ENCODE peak calls at places on chromosome 16, in nine cellular contexts. B is hepatocyte; D is CD8-positive, alpha-beta T cell; W is sigmoid colon; F is stomach; A is mucosa of descending colon; Z is fibroblast of lung; Q is cardiac muscle cell; G is Caco-2. H is an unnamed sample. For H3K4me1 and H3K36me3, the result is how much of the 10 kb centered on the place peaks cover.

GRCh38 chr16:69267633-69268032 is 43.5 kb upstream of the VPS4A start:
- DNase-seq in F (no peak), B (no peak), Z (no peak), D (no peak), W (no peak), G (no peak), Q (no peak), A (no peak), H (no peak)

GRCh38 chr16:27112093-27112811 is 45.5 kb downstream of the C16orf82 start:
- DNase-seq in D (no peak), G (no peak), F (no peak), B (no peak), Z (no peak), W (no peak), Q (no peak), A (no peak), H (no peak)

GRCh38 chr16:11534262-11534661 is 52.5 kb downstream of the LITAF start:
- DNase-seq in G (no peak), W (no peak), Z (peak), A (no peak), F (no peak), Q (peak), B (no peak), D (no peak), H (peak)

GRCh38 chr16:11985250-11985649 is 8.7 kb downstream of the SNX29 start:
- DNase-seq in B (no peak), D (no peak), W (no peak), F (no peak), Q (no peak), G (no peak), Z (no peak), A (no peak), H (no peak)

GRCh38 chr16:23847938-23848337 is 12.2 kb downstream of the PRKCB start:
- DNase-seq in B (no peak), A (no peak), F (no peak), Z (no peak), Q (no peak), W (no peak), G (no peak), D (peak), H (no peak)

GRCh38 chr16:76768316-76768715 is 422.7 kb upstream of the MON1B start:
- DNase-seq in D (no peak), A (no peak), F (no peak), Z (no peak), G (no peak), B (no peak), Q (no peak), W (no peak), H (no peak)

GRCh38 chr16:11049396-11050059 is 105.2 kb downstream of the CLEC16A start:
- DNase-seq in Z (no peak), A (no peak), G (peak), Q (no peak), F (no peak), B (no peak), D (no peak), W (peak), H (no peak)

GRCh38 chr16:12602811-12603698 is 200.6 kb downstream of the CPPED1 start:
- DNase-seq in G (no peak), Z (no peak), F (no peak), W (peak), D (no peak), Q (no peak), A (no peak), B (no peak), H (no peak)

GRCh38 chr16:52069866-52070265 is 477.1 kb downstream of the TOX3 start:
- DNase-seq in Q (peak), B (peak), Z (peak), D (no peak), A (no peak), F (no peak), G (peak), W (no peak), H (no peak)

GRCh38 chr16:29877266-29877961 is 14.4 kb upstream of the CDIPT start:
- DNase-seq in D (no peak), B (peak), A (no peak), Q (peak), G (peak), Z (peak), W (no peak), F (no peak), H (no peak)

GRCh38 chr16:75620326-75621169 is 2.5 kb downstream of the ADAT1 start:
- DNase-seq in A (no peak), G (no peak), B (no peak), W (no peak), Q (no peak), D (peak), Z (no peak), F (peak), H (no peak)

GRCh38 chr16:3042376-3042775 is 4.0 kb upstream of the MMP25 start:
- DNase-seq in B (no peak), A (no peak), Z (no peak), Q (no peak), W (no peak), G (no peak), F (no peak), D (no peak), H (no peak)

GRCh38 chr16:77297996-77298637 is 98.9 kb downstream of the SYCE1L start:
- DNase-seq in Z (peak), Q (peak), W (no peak), G (no peak), D (no peak), B (no peak), F (no peak), A (no peak), H (no peak)

GRCh38 chr16:81349608-81350305 is 35.0 kb downstream of the GAN start:
- DNase-seq in D (no peak), A (no peak), G (no peak), F (no peak), Q (no peak), W (no peak), Z (peak), B (no peak), H (no peak)

GRCh38 chr16:79390481-79391051 is 210.0 kb downstream of the MAF start:
- DNase-seq in G (no peak), W (no peak), Z (no peak), B (no peak), F (no peak), D (no peak), Q (no peak), A (no peak), H (no peak)

GRCh38 chr16:24852281-24852721 is 6.5 kb downstream of the SLC5A11 start:
- DNase-seq in B (no peak), G (no peak), W (peak), F (no peak), A (no peak), D (no peak), Z (peak), Q (peak), H (no peak)

GRCh38 chr16:81464279-81464678 is 19.7 kb downstream of the CMIP start:
- DNase-seq in A (no peak), G (no peak), B (no peak), D (no peak), W (no peak), F (no peak), Q (no peak), Z (no peak), H (no peak)

GRCh38 chr16:14682121-14682520 is 12.0 kb downstream of the PLA2G10 start:
- DNase-seq in Q (no peak), W (no peak), A (no peak), D (no peak), B (no peak), Z (no peak), G (no peak), F (no peak), H (no peak)

GRCh38 chr16:64297863-64298579 is 823.8 kb downstream of the CDH11 start:
- DNase-seq in Z (no peak), W (no peak), Q (no peak), A (no peak), D (no peak), G (no peak), F (no peak), B (no peak), H (no peak)

GRCh38 chr16:53172517-53172916 is 117.7 kb downstream of the CHD9 start:
- DNase-seq in G (no peak), F (no peak), A (no peak), B (no peak), Q (no peak), W (no peak), D (no peak), Z (no peak), H (no peak)

GRCh38 chr16:13402601-13403000 is 501.2 kb downstream of the SHISA9 start:
- DNase-seq in A (no peak), F (no peak), Q (no peak), W (no peak), Z (peak), B (no peak), D (no peak), G (no peak), H (no peak)

GRCh38 chr16:85352221-85352620 is 239.9 kb upstream of the CIBAR2 start:
- DNase-seq in Z (no peak), G (no peak), D (no peak), W (no peak), A (no peak), Q (no peak), B (no peak), F (no peak), H (no peak)

GRCh38 chr16:6343157-6343556 is 989.5 kb upstream of the RBFOX1 start:
- DNase-seq in W (no peak), Q (no peak), B (no peak), Z (no peak), F (no peak), G (no peak), D (no peak), A (no peak), H (no peak)

GRCh38 chr16:48117217-48118105 is 38.3 kb downstream of the ABCC12 start:
- DNase-seq in W (no peak), D (peak), Q (peak), A (peak), Z (no peak), G (peak), B (peak), F (no peak), H (no peak)

GRCh38 chr16:89621698-89622409 is 8.4 kb downstream of the DPEP1 start:
- DNase-seq in Z (no peak), A (no peak), W (no peak), F (no peak), D (no peak), G (no peak), B (no peak), Q (no peak), H (no peak)

GRCh38 chr16:27721548-27722265 is 171.8 kb downstream of the KATNIP start:
- DNase-seq in G (no peak), A (peak), F (peak), Q (peak), D (no peak), B (peak), Z (peak), W (peak), H (no peak)

GRCh38 chr16:89727406-89728120 is 6.2 kb downstream of the ZNF276 start:
- DNase-seq in D (no peak), Q (no peak), F (no peak), A (no peak), Z (no peak), W (no peak), G (no peak), B (no peak), H (no peak)

GRCh38 chr16:89563639-89564392 is 3.3 kb downstream of the RPL13 start:
- DNase-seq in Q (no peak), B (no peak), G (no peak), A (no peak), F (no peak), Z (no peak), W (no peak), D (no peak), H (no peak)

DNA sequence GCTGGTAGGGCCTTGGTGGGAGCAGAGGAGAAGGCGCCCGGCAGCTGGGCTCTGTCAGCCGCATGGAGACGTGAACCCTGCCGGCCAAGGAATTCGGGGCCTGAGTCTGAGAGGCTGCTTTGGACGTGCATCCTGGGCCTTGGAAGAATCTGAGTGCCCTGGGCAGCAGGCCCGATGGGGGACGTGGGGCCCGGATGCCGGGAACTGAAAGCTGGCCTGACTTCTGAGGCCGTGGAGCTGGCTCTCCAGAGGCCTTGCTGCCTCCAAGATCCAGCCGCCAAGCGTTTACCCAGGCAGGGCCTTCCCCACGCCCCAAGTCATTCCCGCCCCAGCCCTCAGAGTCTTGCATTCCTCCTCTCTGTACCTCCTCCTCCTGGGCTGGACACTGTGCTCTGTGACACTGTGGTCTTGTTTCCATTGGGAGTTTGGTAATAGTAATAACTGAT is 37.2 kb downstream of the NKD1 start:
- DNase-seq in B (peak), A (peak), G (peak), W (peak), Q (peak), F (peak), Z (peak), D (no peak), H (peak)
- H3K4me1 ChIP-seq in B (under half), A (under half), G (under half), W (under half), Q (under half), F (half or more), Z (under half), D (under half), H (under half)

GRCh38 chr16:22317001-22317530 is 19.9 kb downstream of the POLR3E start:
- DNase-seq in Q (no peak), A (no peak), G (no peak), W (no peak), B (no peak), Z (no peak), F (no peak), D (peak), H (peak)

GRCh38 chr16:22317625-22318024 is 20.4 kb downstream of the POLR3E start:
- DNase-seq in G (no peak), A (no peak), D (no peak), F (no peak), B (no peak), Z (no peak), W (no peak), Q (no peak), H (no peak)

GRCh38 chr16:22314661-22315626 is 17.7 kb downstream of the POLR3E start:
- DNase-seq in Q (no peak), G (no peak), W (no peak), B (no peak), A (no peak), Z (no peak), F (peak), D (peak), H (no peak)

GRCh38 chr16:22316411-22316811 is 19.2 kb downstream of the POLR3E start:
- DNase-seq in B (no peak), A (no peak), Q (no peak), W (peak), Z (no peak), D (peak), F (no peak), G (no peak), H (peak)

GRCh38 chr16:22315979-22316378 is 18.8 kb downstream of the POLR3E start:
- DNase-seq in D (no peak), F (no peak), W (no peak), A (no peak), G (no peak), B (no peak), Q (no peak), Z (no peak), H (no peak)
- H3K36me3 ChIP-seq in D (half or more), F (half or more), W (half or more), A (under half), G (under half), B (under half), Q (under half), Z (under half), H (under half)

DNA sequence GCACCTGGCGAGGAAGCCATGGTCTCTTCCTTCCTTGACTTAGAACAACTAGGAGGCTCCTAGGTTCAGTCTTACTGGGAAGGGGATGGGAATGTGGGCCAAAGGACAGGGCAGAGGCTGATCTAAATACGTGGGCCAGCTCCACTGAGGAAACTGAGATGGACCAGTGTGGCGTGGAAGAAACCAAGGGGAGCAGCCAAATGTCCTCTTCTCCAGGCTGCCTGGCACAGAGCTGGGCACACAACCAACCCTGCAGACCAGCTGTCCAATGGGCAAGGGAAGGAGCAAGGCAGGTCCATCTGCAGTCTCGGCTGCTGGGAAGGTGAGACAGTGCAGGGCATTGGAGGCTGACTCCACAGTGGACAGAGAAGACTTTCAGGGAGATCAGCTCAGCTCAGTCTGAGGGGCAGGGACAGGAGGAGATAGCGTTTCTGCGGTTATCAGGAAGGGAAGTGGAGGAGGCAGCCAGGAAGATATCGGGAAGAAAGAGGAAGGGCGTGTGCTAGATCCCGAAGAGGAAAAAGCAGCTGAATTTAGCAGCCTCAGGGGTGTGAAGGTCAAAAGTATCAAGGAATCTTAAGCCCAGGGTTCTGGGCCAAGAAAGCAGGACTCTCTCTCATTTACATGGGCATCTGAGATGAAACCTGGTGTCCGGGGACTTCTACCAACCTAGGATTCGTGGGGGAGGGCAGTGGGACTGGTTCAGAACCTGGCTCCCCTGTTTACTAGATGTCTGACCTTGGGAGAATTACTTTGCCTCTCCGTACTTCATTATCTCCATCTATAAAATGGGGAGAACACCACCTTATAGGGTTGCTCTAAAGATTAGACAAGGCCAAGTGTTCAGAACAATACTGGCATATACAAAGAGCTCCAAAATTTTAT is 1.8 kb downstream of the KIFC3 start:
- DNase-seq in B (no peak), G (no peak), Q (no peak), W (no peak), F (peak), D (no peak), A (no peak), Z (no peak), H (peak)
- H3K4me1 ChIP-seq in B (half or more), G (half or more), Q (under half), W (half or more), F (half or more), D (under half), A (under half), Z (under half), H (under half)

DNA sequence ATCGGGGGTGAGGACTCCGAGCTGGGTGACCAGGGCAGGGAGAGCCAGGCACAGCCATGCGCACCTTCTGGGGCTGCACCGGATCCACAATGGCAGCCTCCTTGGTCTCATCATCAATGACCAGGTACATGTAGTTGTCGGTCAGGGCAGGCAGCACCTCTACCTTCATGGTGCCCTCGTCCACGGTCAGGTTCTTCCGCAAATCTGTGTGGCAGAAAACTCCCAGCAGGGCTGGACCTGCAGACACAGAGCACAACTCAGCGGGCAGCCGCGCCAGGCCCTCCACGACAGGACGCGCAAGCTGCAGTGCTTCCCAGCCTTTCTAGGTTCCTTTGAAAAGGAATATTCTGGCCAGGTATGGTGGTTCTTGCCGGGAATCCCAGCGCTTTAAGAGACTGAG is 3.8 kb downstream of the HAGH start:
- DNase-seq in D (no peak), Z (no peak), B (no peak), F (no peak), Q (no peak), W (no peak), A (no peak), G (no peak), H (no peak)
- H3K36me3 ChIP-seq in D (under half), Z (under half), B (under half), F (half or more), Q (under half), W (half or more), A (under half), G (under half), H (under half)

GRCh38 chr16:73101568-73101967 is 53.6 kb upstream of the ZFHX3 start:
- DNase-seq in W (peak), G (no peak), Z (no peak), Q (no peak), B (no peak), F (no peak), A (no peak), D (no peak), H (no peak)
- H3K4me1 ChIP-seq in W (under half), G (under half), Z (under half), Q (under half), B (under half), F (under half), A (under half), D (under half), H (under half)

GRCh38 chr16:56363781-56364565 is 61.4 kb downstream of the AMFR start:
- DNase-seq in A (no peak), B (peak), F (no peak), Q (no peak), D (no peak), G (no peak), W (no peak), Z (no peak), H (no peak)

GRCh38 chr16:56364865-56365264 is 60.5 kb downstream of the AMFR start:
- DNase-seq in G (no peak), F (no peak), Z (no peak), W (no peak), A (no peak), D (no peak), B (no peak), Q (no peak), H (no peak)

GRCh38 chr16:56362706-56363105 is 62.6 kb downstream of the AMFR start:
- DNase-seq in G (no peak), A (no peak), F (no peak), D (no peak), Q (no peak), B (no peak), W (no peak), Z (no peak), H (no peak)

GRCh38 chr16:56362057-56362655 is 63.2 kb downstream of the AMFR start:
- DNase-seq in Z (no peak), F (peak), W (peak), A (no peak), B (no peak), G (no peak), D (no peak), Q (no peak), H (no peak)

DNA sequence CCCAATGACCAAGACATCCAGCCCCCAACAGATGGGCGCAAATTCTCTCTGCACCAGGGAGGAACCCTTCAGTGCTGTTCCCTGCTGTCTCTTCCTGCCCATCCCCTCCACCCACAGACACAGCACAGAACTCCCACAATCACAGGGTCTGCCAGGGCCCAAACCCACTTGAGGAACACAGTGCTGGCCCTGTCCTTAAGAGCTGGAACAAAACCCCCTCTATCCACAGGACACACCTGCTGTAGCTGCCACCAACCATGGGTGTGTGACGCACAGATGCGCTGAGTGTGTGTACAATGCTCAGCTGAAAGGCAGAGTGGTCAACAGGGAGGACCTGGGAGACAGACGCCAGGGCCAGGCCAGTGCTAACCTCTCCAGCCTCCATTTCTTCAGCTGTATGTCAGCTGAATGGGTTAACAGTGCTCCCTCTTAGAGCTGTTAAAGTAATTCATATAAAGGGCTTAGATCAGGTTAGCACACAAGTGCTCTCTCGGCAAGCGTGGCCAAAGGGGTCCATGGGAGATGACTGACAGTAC is 62.1 kb downstream of the AMFR start:
- DNase-seq in D (no peak), Z (no peak), A (no peak), B (no peak), G (no peak), W (no peak), F (no peak), Q (no peak), H (no peak)
- H3K36me3 ChIP-seq in D (under half), Z (under half), A (under half), B (under half), G (under half), W (half or more), F (half or more), Q (under half), H (under half)

H was measured in right lobe of liver.